ENCODE peak calls at places on chromosomes 5 and 9, in seven cellular contexts. One of them, this sample, is unnamed.
A peak's percentile ranks its signal among the peaks of the same experiment; 100 is the strongest.

GRCh38 chr9:27371382-27371781 is 74.4 kb upstream of the EQTN start:
- DNase-seq in activated CD8-positive, alpha-beta memory T cell treated with anti-CD3 and anti-CD28 coated beads for 48 hours: no peak
- DNase-seq in C1 segment of cervical spinal cord: no peak
- DNase-seq in hippocampal formation: no peak
- DNase-seq in posterior cingulate gyrus: no peak
- DNase-seq in left lung: no peak
- DNase-seq in HTR-8/SVneo: no peak
- DNase-seq in this sample: no peak

GRCh38 chr9:111759762-111760639 is 34.7 kb downstream of the SHOC1 start:
- DNase-seq in activated CD8-positive, alpha-beta memory T cell treated with anti-CD3 and anti-CD28 coated beads for 48 hours: no peak
- DNase-seq in C1 segment of cervical spinal cord: no peak
- DNase-seq in hippocampal formation: peak; percentile 2
- DNase-seq in posterior cingulate gyrus: no peak
- DNase-seq in left lung: no peak
- DNase-seq in HTR-8/SVneo: peak; percentile 54
- DNase-seq in this sample: peak; percentile 85

GRCh38 chr5:154607746-154608145 is 129.7 kb upstream of the HAND1 start:
- DNase-seq in activated CD8-positive, alpha-beta memory T cell treated with anti-CD3 and anti-CD28 coated beads for 48 hours: no peak
- DNase-seq in C1 segment of cervical spinal cord: no peak
- DNase-seq in hippocampal formation: no peak
- DNase-seq in posterior cingulate gyrus: no peak
- DNase-seq in left lung: no peak
- DNase-seq in HTR-8/SVneo: no peak
- DNase-seq in this sample: no peak

GRCh38 chr5:132674671-132675506 is 1.1 kb downstream of the IL4 start:
- DNase-seq in activated CD8-positive, alpha-beta memory T cell treated with anti-CD3 and anti-CD28 coated beads for 48 hours: no peak
- DNase-seq in C1 segment of cervical spinal cord: no peak
- DNase-seq in hippocampal formation: no peak
- DNase-seq in posterior cingulate gyrus: no peak
- DNase-seq in left lung: no peak
- DNase-seq in HTR-8/SVneo: peak; percentile 76
- DNase-seq in this sample: peak; percentile 70

GRCh38 chr9:33293782-33294181 is 3.5 kb downstream of the NFX1 start:
- DNase-seq in activated CD8-positive, alpha-beta memory T cell treated with anti-CD3 and anti-CD28 coated beads for 48 hours: no peak
- DNase-seq in C1 segment of cervical spinal cord: no peak
- DNase-seq in hippocampal formation: no peak
- DNase-seq in posterior cingulate gyrus: no peak
- DNase-seq in left lung: no peak
- DNase-seq in HTR-8/SVneo: no peak
- DNase-seq in this sample: no peak

GRCh38 chr9:21634951-21635350 is 152.8 kb upstream of the IFNE start:
- DNase-seq in activated CD8-positive, alpha-beta memory T cell treated with anti-CD3 and anti-CD28 coated beads for 48 hours: no peak
- DNase-seq in C1 segment of cervical spinal cord: no peak
- DNase-seq in hippocampal formation: no peak
- DNase-seq in posterior cingulate gyrus: no peak
- DNase-seq in left lung: no peak
- DNase-seq in HTR-8/SVneo: no peak
- DNase-seq in this sample: no peak

GRCh38 chr5:143957455-143957854 is 145.5 kb downstream of the HMHB1 start:
- DNase-seq in activated CD8-positive, alpha-beta memory T cell treated with anti-CD3 and anti-CD28 coated beads for 48 hours: no peak
- DNase-seq in C1 segment of cervical spinal cord: no peak
- DNase-seq in hippocampal formation: no peak
- DNase-seq in posterior cingulate gyrus: no peak
- DNase-seq in left lung: no peak
- DNase-seq in HTR-8/SVneo: no peak
- DNase-seq in this sample: no peak

GRCh38 chr5:114782869-114783268 is 386.8 kb downstream of the TRIM36 start:
- DNase-seq in activated CD8-positive, alpha-beta memory T cell treated with anti-CD3 and anti-CD28 coated beads for 48 hours: no peak
- DNase-seq in C1 segment of cervical spinal cord: peak; percentile 52
- DNase-seq in hippocampal formation: peak; percentile 40
- DNase-seq in posterior cingulate gyrus: peak; percentile 47
- DNase-seq in left lung: no peak
- DNase-seq in HTR-8/SVneo: no peak
- DNase-seq in this sample: peak; percentile 3

GRCh38 chr5:51033215-51033614 is 350.0 kb upstream of the ISL1 start:
- DNase-seq in activated CD8-positive, alpha-beta memory T cell treated with anti-CD3 and anti-CD28 coated beads for 48 hours: no peak
- DNase-seq in C1 segment of cervical spinal cord: no peak
- DNase-seq in hippocampal formation: no peak
- DNase-seq in posterior cingulate gyrus: no peak
- DNase-seq in left lung: no peak
- DNase-seq in HTR-8/SVneo: no peak
- DNase-seq in this sample: no peak

GRCh38 chr5:133469252-133469651 is 143.1 kb downstream of the FSTL4 start:
- DNase-seq in activated CD8-positive, alpha-beta memory T cell treated with anti-CD3 and anti-CD28 coated beads for 48 hours: no peak
- DNase-seq in C1 segment of cervical spinal cord: no peak
- DNase-seq in hippocampal formation: no peak
- DNase-seq in posterior cingulate gyrus: peak; percentile 36
- DNase-seq in left lung: no peak
- DNase-seq in HTR-8/SVneo: no peak
- DNase-seq in this sample: no peak

GRCh38 chr9:20270176-20270575 is 352.1 kb downstream of the MLLT3 start:
- DNase-seq in activated CD8-positive, alpha-beta memory T cell treated with anti-CD3 and anti-CD28 coated beads for 48 hours: no peak
- DNase-seq in C1 segment of cervical spinal cord: no peak
- DNase-seq in hippocampal formation: no peak
- DNase-seq in posterior cingulate gyrus: no peak
- DNase-seq in left lung: no peak
- DNase-seq in HTR-8/SVneo: no peak
- DNase-seq in this sample: no peak

GRCh38 chr9:14031015-14031414 is 282.9 kb downstream of the NFIB start:
- DNase-seq in activated CD8-positive, alpha-beta memory T cell treated with anti-CD3 and anti-CD28 coated beads for 48 hours: no peak
- DNase-seq in C1 segment of cervical spinal cord: no peak
- DNase-seq in hippocampal formation: no peak
- DNase-seq in posterior cingulate gyrus: no peak
- DNase-seq in left lung: no peak
- DNase-seq in HTR-8/SVneo: no peak
- DNase-seq in this sample: peak; percentile 77

GRCh38 chr5:982377-983237 is 26.0 kb upstream of the NKD2 start:
- DNase-seq in activated CD8-positive, alpha-beta memory T cell treated with anti-CD3 and anti-CD28 coated beads for 48 hours: no peak
- DNase-seq in C1 segment of cervical spinal cord: no peak
- DNase-seq in hippocampal formation: no peak
- DNase-seq in posterior cingulate gyrus: no peak
- DNase-seq in left lung: peak; percentile 30
- DNase-seq in HTR-8/SVneo: no peak
- DNase-seq in this sample: no peak

GRCh38 chr9:103681435-103681834 is 412.7 kb upstream of the SMC2 start:
- DNase-seq in activated CD8-positive, alpha-beta memory T cell treated with anti-CD3 and anti-CD28 coated beads for 48 hours: no peak
- DNase-seq in C1 segment of cervical spinal cord: no peak
- DNase-seq in hippocampal formation: no peak
- DNase-seq in posterior cingulate gyrus: no peak
- DNase-seq in left lung: no peak
- DNase-seq in HTR-8/SVneo: no peak
- DNase-seq in this sample: no peak

GRCh38 chr5:6899215-6899614 is 186.0 kb downstream of the TENT4A start:
- DNase-seq in activated CD8-positive, alpha-beta memory T cell treated with anti-CD3 and anti-CD28 coated beads for 48 hours: no peak
- DNase-seq in C1 segment of cervical spinal cord: no peak
- DNase-seq in hippocampal formation: no peak
- DNase-seq in posterior cingulate gyrus: no peak
- DNase-seq in left lung: no peak
- DNase-seq in HTR-8/SVneo: no peak
- DNase-seq in this sample: no peak

GRCh38 chr5:168481330-168481788 is 4.9 kb upstream of the RARS1 start:
- DNase-seq in activated CD8-positive, alpha-beta memory T cell treated with anti-CD3 and anti-CD28 coated beads for 48 hours: no peak
- DNase-seq in C1 segment of cervical spinal cord: no peak
- DNase-seq in hippocampal formation: no peak
- DNase-seq in posterior cingulate gyrus: no peak
- DNase-seq in left lung: no peak
- DNase-seq in HTR-8/SVneo: no peak
- DNase-seq in this sample: no peak

GRCh38 chr9:101977614-101978210 is 239.3 kb upstream of the GRIN3A start:
- DNase-seq in activated CD8-positive, alpha-beta memory T cell treated with anti-CD3 and anti-CD28 coated beads for 48 hours: no peak
- DNase-seq in C1 segment of cervical spinal cord: no peak
- DNase-seq in hippocampal formation: no peak
- DNase-seq in posterior cingulate gyrus: no peak
- DNase-seq in left lung: no peak
- DNase-seq in HTR-8/SVneo: peak; percentile 0
- DNase-seq in this sample: peak; percentile 21

GRCh38 chr5:135426102-135427082 is 20.8 kb downstream of the DCANP1 start:
- DNase-seq in activated CD8-positive, alpha-beta memory T cell treated with anti-CD3 and anti-CD28 coated beads for 48 hours: no peak
- DNase-seq in C1 segment of cervical spinal cord: no peak
- DNase-seq in hippocampal formation: no peak
- DNase-seq in posterior cingulate gyrus: no peak
- DNase-seq in left lung: no peak
- DNase-seq in HTR-8/SVneo: peak; percentile 53
- DNase-seq in this sample: peak; percentile 62

GRCh38 chr9:123349691-123350480 is 6.1 kb upstream of the CRB2 start:
- DNase-seq in activated CD8-positive, alpha-beta memory T cell treated with anti-CD3 and anti-CD28 coated beads for 48 hours: peak; percentile 16
- DNase-seq in C1 segment of cervical spinal cord: peak; percentile 30
- DNase-seq in hippocampal formation: peak; percentile 27
- DNase-seq in posterior cingulate gyrus: no peak
- DNase-seq in left lung: no peak
- DNase-seq in HTR-8/SVneo: peak; percentile 65
- DNase-seq in this sample: peak; percentile 85

GRCh38 chr9:133127340-133127981 is 6.4 kb upstream of the RALGDS start:
- DNase-seq in activated CD8-positive, alpha-beta memory T cell treated with anti-CD3 and anti-CD28 coated beads for 48 hours: no peak
- DNase-seq in C1 segment of cervical spinal cord: no peak
- DNase-seq in hippocampal formation: no peak
- DNase-seq in posterior cingulate gyrus: no peak
- DNase-seq in left lung: peak; percentile 80
- DNase-seq in HTR-8/SVneo: no peak
- DNase-seq in this sample: no peak

This sample was measured in A673.